ENCODE peak calls at places on chromosome 19, in ten cellular contexts. X is stomach, D is heart left ventricle, F is H1, I is breast epithelium, T is spleen, S is esophagus squamous epithelium, B is thyroid gland, N is ovary, U is Peyer's patch. K is an unnamed sample.

GRCh38 chr19:19615086-19615485 is 3.4 kb downstream of the PBX4 start:
- DNase-seq in S (no peak), B (peak), T (no peak), I (no peak), F (no peak), U (no peak), N (no peak), D (no peak), X (no peak), K (no peak)

GRCh38 chr19:19256072-19256969 is 16.8 kb downstream of the TM6SF2 start:
- DNase-seq in B (no peak), N (no peak), U (no peak), S (no peak), I (no peak), D (no peak), T (no peak), X (no peak), F (no peak), K (no peak)

GRCh38 chr19:3708207-3708931 is at the start of gene TJP3:
- DNase-seq in I (peak), S (no peak), X (peak), D (no peak), B (peak), U (peak), T (no peak), F (peak), N (no peak), K (no peak)

GRCh38 chr19:3778899-3779723 is 7.1 kb downstream of the MATK start:
- DNase-seq in D (no peak), U (no peak), B (no peak), N (no peak), I (no peak), T (no peak), X (no peak), S (no peak), F (no peak), K (no peak)

GRCh38 chr19:14078406-14078805 is 5.8 kb downstream of the MISP3 start:
- DNase-seq in U (no peak), F (no peak), N (no peak), S (no peak), B (no peak), X (no peak), D (no peak), T (no peak), I (no peak), K (no peak)

GRCh38 chr19:34336781-34337271 is 28.2 kb upstream of the GPI start:
- DNase-seq in N (no peak), I (no peak), B (peak), X (no peak), U (no peak), D (no peak), T (no peak), S (no peak), F (no peak), K (no peak)

GRCh38 chr19:55372316-55373081 is 2.2 kb upstream of the IL11 start:
- DNase-seq in X (no peak), F (no peak), U (no peak), D (no peak), N (no peak), I (no peak), T (no peak), S (no peak), B (no peak), K (no peak)

GRCh38 chr19:38691938-38692457 is 44.5 kb downstream of the ACTN4 start:
- DNase-seq in T (no peak), X (no peak), D (peak), F (no peak), S (no peak), U (no peak), I (no peak), N (peak), B (no peak), K (no peak)

GRCh38 chr19:38669532-38669931 is 22.1 kb downstream of the ACTN4 start:
- DNase-seq in I (no peak), D (no peak), T (peak), S (no peak), N (no peak), X (no peak), B (no peak), U (no peak), F (no peak), K (no peak)

GRCh38 chr19:49678970-49679831 is 2.1 kb downstream of the PRMT1 start:
- DNase-seq in D (peak), U (peak), I (no peak), T (peak), F (no peak), N (no peak), B (no peak), S (no peak), X (no peak), K (no peak)

GRCh38 chr19:2289714-2290435 is 7.9 kb upstream of the PEAK3 start:
- DNase-seq in F (no peak), U (no peak), D (no peak), T (peak), I (no peak), B (no peak), S (no peak), X (peak), N (no peak), K (no peak)

GRCh38 chr19:42287017-42287825 is 14.7 kb upstream of the PRR19 start:
- DNase-seq in T (peak), X (no peak), I (no peak), B (no peak), N (no peak), U (no peak), F (no peak), S (no peak), D (no peak), K (no peak)

GRCh38 chr19:1961545-1961878 is 20.5 kb downstream of the CSNK1G2 start:
- DNase-seq in N (no peak), I (no peak), S (no peak), F (no peak), U (no peak), B (no peak), T (no peak), X (no peak), D (no peak), K (no peak)

DNA sequence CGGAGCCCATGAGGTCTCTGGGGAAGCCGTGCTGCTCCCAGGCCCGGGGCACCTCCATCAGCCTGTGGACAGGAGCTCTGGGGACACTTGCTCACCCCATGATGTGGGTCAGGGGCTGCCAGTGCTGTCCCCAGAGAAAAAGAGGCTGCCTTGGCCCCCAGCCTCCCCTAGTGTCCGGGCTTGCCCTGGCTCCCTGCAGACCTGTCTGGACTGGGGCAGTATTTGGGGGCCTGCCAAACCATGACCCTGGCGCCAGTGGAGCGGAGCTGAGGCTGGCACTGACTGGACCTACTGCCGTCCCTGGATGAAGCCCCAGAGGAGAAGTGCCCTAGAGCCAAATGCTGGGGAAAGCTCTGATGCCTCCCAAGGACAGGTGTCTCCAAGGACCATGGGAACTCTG is 30.4 kb downstream of the ELAVL1 start:
- DNase-seq in F (no peak), D (peak), X (no peak), I (no peak), S (no peak), N (no peak), U (no peak), T (no peak), B (peak), K (no peak)
- H3K27ac ChIP-seq in F (no peak), D (no peak), X (no peak), I (no peak), S (no peak), N (no peak), U (no peak), T (no peak), B (no peak), K (no peak)

GRCh38 chr19:45527731-45528130 is 20.5 kb downstream of the VASP start:
- DNase-seq in U (no peak), S (no peak), F (no peak), I (no peak), T (no peak), N (no peak), B (no peak), D (no peak), X (no peak), K (no peak)

GRCh38 chr19:45528744-45529453 is 21.6 kb downstream of the VASP start:
- DNase-seq in B (peak), F (peak), N (peak), X (peak), D (no peak), I (peak), T (no peak), S (no peak), U (peak), K (no peak)

GRCh38 chr19:45526143-45526542 is 18.9 kb downstream of the VASP start:
- DNase-seq in U (peak), T (no peak), S (no peak), I (no peak), F (peak), B (peak), X (peak), N (peak), D (peak), K (no peak)

GRCh38 chr19:45526971-45527370 is 19.7 kb downstream of the VASP start:
- DNase-seq in X (no peak), B (no peak), F (no peak), U (no peak), D (no peak), S (no peak), N (no peak), T (no peak), I (no peak), K (no peak)

DNA sequence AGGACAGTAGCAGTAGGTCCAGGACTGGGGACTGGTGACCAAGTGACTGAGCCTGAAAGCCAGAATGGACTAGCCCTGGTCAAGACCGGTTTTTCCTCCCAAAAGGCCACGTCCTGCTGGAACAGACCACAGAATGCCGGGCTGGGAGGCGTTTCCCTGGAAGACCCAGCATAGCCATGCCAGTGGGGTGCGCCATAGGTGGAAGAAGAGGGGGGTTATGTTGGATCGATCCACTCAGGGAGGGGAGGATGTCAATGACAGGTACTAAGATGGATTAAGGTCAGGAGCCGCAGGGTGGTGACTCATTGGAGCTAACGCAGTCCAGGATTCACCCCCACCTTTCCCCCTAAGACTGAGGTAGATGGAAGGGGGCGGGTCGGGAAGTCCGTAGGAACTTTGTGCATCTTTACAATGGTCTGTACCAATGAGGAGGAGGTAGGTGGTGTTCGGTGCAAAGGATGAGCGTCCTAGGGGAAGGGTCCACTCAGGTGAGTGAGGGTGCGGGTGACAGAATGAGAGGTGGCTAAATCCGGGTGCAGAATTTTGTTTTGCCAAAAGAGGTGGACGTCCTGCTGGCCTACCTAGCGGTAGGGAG is 21.0 kb downstream of the VASP start:
- DNase-seq in T (no peak), U (no peak), B (peak), X (no peak), D (no peak), S (no peak), N (no peak), F (peak), I (no peak), K (no peak)
- TF ChIP-seq POLR2A in T (no peak), U (no peak), B (no peak), X (no peak), D (no peak), S (no peak), N (no peak), F (peak), I (no peak), K (no peak)

GRCh38 chr19:33245948-33246728 is 20.5 kb upstream of the SLC7A10 start:
- DNase-seq in U (no peak), F (peak), X (no peak), I (no peak), N (no peak), B (no peak), S (no peak), T (peak), D (no peak), K (no peak)
- TF ChIP-seq CTCF in U (peak), F (peak), X (no peak), I (peak), N (no peak), B (no peak), S (peak), T (peak), D (no peak), K (peak)

GRCh38 chr19:17754634-17755532 is 3.6 kb downstream of the FCHO1 start:
- DNase-seq in U (no peak), I (no peak), X (no peak), N (no peak), D (no peak), B (no peak), T (peak), S (no peak), F (no peak), K (no peak)

GRCh38 chr19:17753976-17754375 is 2.7 kb downstream of the FCHO1 start:
- DNase-seq in F (no peak), I (no peak), D (no peak), B (no peak), U (no peak), N (no peak), X (no peak), S (no peak), T (no peak), K (no peak)

GRCh38 chr19:17755977-17756670 is 4.8 kb downstream of the FCHO1 start:
- DNase-seq in U (no peak), I (no peak), T (peak), F (peak), D (no peak), S (no peak), B (peak), X (peak), N (no peak), K (no peak)

GRCh38 chr19:17757125-17757524 is 5.8 kb downstream of the FCHO1 start:
- DNase-seq in F (no peak), B (peak), N (peak), I (peak), D (peak), U (peak), X (peak), T (no peak), S (no peak), K (no peak)

DNA sequence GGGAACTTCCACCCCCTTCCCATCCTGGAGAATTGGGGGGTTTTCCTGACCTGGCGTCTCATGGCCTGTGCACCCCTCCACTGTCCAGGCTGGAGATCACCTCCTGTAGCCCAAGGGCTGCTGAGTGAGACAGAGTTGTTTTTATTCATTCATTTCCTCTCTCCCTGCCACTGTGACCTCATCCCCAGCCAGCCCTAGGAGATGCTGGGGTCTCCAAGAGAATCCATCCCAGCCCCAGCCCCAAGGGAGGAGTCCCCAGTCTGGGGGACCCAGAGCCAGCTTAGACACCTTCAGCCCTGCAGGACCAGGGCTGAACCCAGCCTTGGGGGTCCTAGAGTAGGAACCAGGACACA is 4.2 kb downstream of the FCHO1 start:
- DNase-seq in U (no peak), B (no peak), F (no peak), S (no peak), T (no peak), D (no peak), I (no peak), N (no peak), X (no peak), K (no peak)
- H3K27ac ChIP-seq in U (no peak), B (no peak), F (no peak), S (no peak), T (peak), D (no peak), I (no peak), N (no peak), X (no peak), K (no peak)

GRCh38 chr19:40612831-40613668 is 11.9 kb downstream of the LTBP4 start:
- DNase-seq in D (no peak), F (peak), S (peak), X (peak), I (no peak), T (peak), B (peak), U (peak), N (peak), K (no peak)
- TF ChIP-seq POLR2A in D (no peak), F (no peak), S (no peak), X (no peak), I (no peak), T (no peak), B (no peak), U (no peak), N (no peak), K (no peak)

DNA sequence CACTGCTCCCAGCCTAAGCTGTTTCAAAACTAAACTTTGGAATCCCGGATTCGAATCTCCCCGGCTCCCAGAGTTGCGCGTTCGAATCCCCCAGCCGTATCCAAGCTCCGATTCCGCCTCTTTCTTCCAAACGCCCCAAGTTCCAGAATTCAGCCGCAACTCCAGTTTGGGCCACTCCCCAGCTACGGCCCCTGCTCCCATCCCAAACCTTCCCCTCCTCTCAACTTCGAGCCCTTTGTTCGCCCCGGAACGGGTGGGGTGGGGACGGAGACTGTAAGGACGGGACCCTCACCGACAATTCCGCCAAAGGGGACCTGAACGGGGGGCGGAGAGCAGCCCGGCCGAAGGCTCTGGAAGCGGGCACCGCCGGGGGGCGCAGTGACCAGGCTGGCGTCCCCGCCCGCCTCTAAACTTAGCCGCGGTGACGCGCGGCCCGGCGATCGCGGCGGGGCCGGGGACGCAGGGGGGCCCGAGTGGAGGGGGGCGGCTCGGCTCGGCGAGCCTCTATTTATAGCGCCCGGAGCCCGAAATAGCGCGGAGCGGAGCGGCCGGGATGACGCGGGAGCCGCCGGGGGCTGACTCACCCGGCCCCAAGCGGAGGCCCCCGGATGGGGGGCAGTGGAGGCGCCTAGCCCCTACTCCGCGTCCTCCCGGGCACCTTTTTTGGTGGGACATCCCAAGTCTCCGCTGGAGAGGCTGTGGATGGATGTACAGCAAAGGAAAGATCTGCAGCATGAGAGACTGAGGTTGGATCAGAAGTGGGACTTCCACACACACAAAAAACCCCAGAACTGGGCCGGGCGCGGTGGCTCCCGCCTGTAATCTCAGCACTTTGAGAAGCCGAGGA is 4.9 kb upstream of the ERCC1 start:
- DNase-seq in F (peak), S (no peak), U (no peak), X (peak), B (peak), I (no peak), T (no peak), N (peak), D (peak), K (no peak)
- TF ChIP-seq CTCF in F (peak), S (peak), U (no peak), X (no peak), B (no peak), I (peak), T (peak), N (no peak), D (peak), K (peak)